ENCODE peak calls at places on chromosomes 6 and 20, in nine cellular contexts. One of them, this sample, is unnamed.

GRCh38 chr6:80969439-80969838 is 783.0 kb downstream of the TENT5A start:
- DNase-seq in suprapubic skin: no peak
- DNase-seq in upper lobe of left lung: no peak
- DNase-seq in testis: no peak
- DNase-seq in uterus: no peak
- DNase-seq in sigmoid colon: no peak
- DNase-seq in HepG2: no peak
- DNase-seq in body of pancreas: no peak
- DNase-seq in stomach: no peak
- DNase-seq in this sample: no peak

GRCh38 chr6:126143650-126144260 is 157.4 kb downstream of the TRMT11 start:
- DNase-seq in sigmoid colon: no peak
- DNase-seq in upper lobe of left lung: no peak
- DNase-seq in suprapubic skin: no peak
- DNase-seq in testis: no peak
- DNase-seq in uterus: no peak
- DNase-seq in body of pancreas: no peak
- DNase-seq in stomach: no peak
- DNase-seq in HepG2: no peak
- DNase-seq in this sample: no peak

GRCh38 chr20:25076201-25076600 is 5.7 kb downstream of the VSX1 start:
- DNase-seq in stomach: no peak
- DNase-seq in body of pancreas: no peak
- DNase-seq in sigmoid colon: no peak
- DNase-seq in uterus: no peak
- DNase-seq in suprapubic skin: no peak
- DNase-seq in HepG2: no peak
- DNase-seq in testis: no peak
- DNase-seq in upper lobe of left lung: no peak
- DNase-seq in this sample: no peak

GRCh38 chr6:50829898-50830439 is 11.3 kb downstream of the TFAP2B start:
- DNase-seq in testis: no peak
- DNase-seq in HepG2: no peak
- DNase-seq in sigmoid colon: no peak
- DNase-seq in body of pancreas: no peak
- DNase-seq in stomach: no peak
- DNase-seq in uterus: no peak
- DNase-seq in suprapubic skin: no peak
- DNase-seq in upper lobe of left lung: no peak
- DNase-seq in this sample: no peak

GRCh38 chr20:46293084-46293483 is 15.2 kb downstream of the CDH22 start:
- DNase-seq in testis: peak; percentile 17
- DNase-seq in body of pancreas: no peak
- DNase-seq in uterus: no peak
- DNase-seq in sigmoid colon: no peak
- DNase-seq in upper lobe of left lung: no peak
- DNase-seq in suprapubic skin: no peak
- DNase-seq in HepG2: peak; percentile 51
- DNase-seq in stomach: no peak
- DNase-seq in this sample: no peak

GRCh38 chr6:99588618-99589289 is 17.9 kb upstream of the PRDM13 start:
- DNase-seq in upper lobe of left lung: peak; percentile 94
- DNase-seq in sigmoid colon: peak; percentile 78
- DNase-seq in body of pancreas: peak; percentile 87
- DNase-seq in suprapubic skin: peak; percentile 76
- DNase-seq in uterus: peak; percentile 46
- DNase-seq in HepG2: peak; percentile 59
- DNase-seq in stomach: peak; percentile 81
- DNase-seq in testis: peak; percentile 77
- DNase-seq in this sample: peak; percentile 95

GRCh38 chr6:15502451-15503345 is 160.1 kb downstream of the DTNBP1 start:
- DNase-seq in body of pancreas: no peak
- DNase-seq in uterus: no peak
- DNase-seq in HepG2: no peak
- DNase-seq in suprapubic skin: peak; percentile 45
- DNase-seq in upper lobe of left lung: no peak
- DNase-seq in sigmoid colon: peak; percentile 57
- DNase-seq in testis: no peak
- DNase-seq in stomach: no peak
- DNase-seq in this sample: no peak

GRCh38 chr6:38524436-38525145 is 115.1 kb downstream of the BTBD9 start:
- DNase-seq in body of pancreas: no peak
- DNase-seq in testis: no peak
- DNase-seq in HepG2: no peak
- DNase-seq in upper lobe of left lung: no peak
- DNase-seq in suprapubic skin: no peak
- DNase-seq in stomach: no peak
- DNase-seq in uterus: no peak
- DNase-seq in sigmoid colon: no peak
- DNase-seq in this sample: no peak

GRCh38 chr6:97322811-97323210 is 39.8 kb upstream of the MMS22L start:
- DNase-seq in testis: no peak
- DNase-seq in HepG2: no peak
- DNase-seq in stomach: no peak
- DNase-seq in body of pancreas: no peak
- DNase-seq in suprapubic skin: no peak
- DNase-seq in uterus: no peak
- DNase-seq in upper lobe of left lung: no peak
- DNase-seq in sigmoid colon: no peak
- DNase-seq in this sample: no peak

GRCh38 chr6:144012534-144012933 is 4.5 kb upstream of the PLAGL1 start:
- DNase-seq in suprapubic skin: no peak
- DNase-seq in sigmoid colon: no peak
- DNase-seq in HepG2: no peak
- DNase-seq in body of pancreas: no peak
- DNase-seq in upper lobe of left lung: no peak
- DNase-seq in stomach: no peak
- DNase-seq in uterus: no peak
- DNase-seq in testis: no peak
- DNase-seq in this sample: no peak

GRCh38 chr20:47360207-47360488 is 3.6 kb upstream of the ZMYND8 start:
- DNase-seq in sigmoid colon: peak; percentile 81
- DNase-seq in HepG2: peak; percentile 69
- DNase-seq in uterus: no peak
- DNase-seq in body of pancreas: peak; percentile 70
- DNase-seq in upper lobe of left lung: no peak
- DNase-seq in suprapubic skin: peak; percentile 79
- DNase-seq in testis: no peak
- DNase-seq in stomach: peak; percentile 54
- DNase-seq in this sample: peak; percentile 87
- H3K4me3 ChIP-seq in sigmoid colon: peak overlapping the region; percentile 9
- H3K4me3 ChIP-seq in HepG2: peak overlapping the region; percentile 81
- H3K4me3 ChIP-seq in uterus: no peak overlapping the region
- H3K4me3 ChIP-seq in body of pancreas: no peak overlapping the region
- H3K4me3 ChIP-seq in upper lobe of left lung: no peak overlapping the region
- H3K4me3 ChIP-seq in suprapubic skin: peak overlapping the region; percentile 6
- H3K4me3 ChIP-seq in testis: no peak overlapping the region
- H3K4me3 ChIP-seq in stomach: no peak overlapping the region
- H3K4me3 ChIP-seq in this sample: no peak overlapping the region

GRCh38 chr6:136792945-136793289 is 640 bp upstream of the MAP3K5 start:
- DNase-seq in suprapubic skin: peak; percentile 95
- DNase-seq in sigmoid colon: peak; percentile 95
- DNase-seq in upper lobe of left lung: peak; percentile 98
- DNase-seq in body of pancreas: peak; percentile 93
- DNase-seq in testis: peak; percentile 95
- DNase-seq in uterus: peak; percentile 93
- DNase-seq in HepG2: peak; percentile 21
- DNase-seq in stomach: peak; percentile 96
- DNase-seq in this sample: peak; percentile 99

GRCh38 chr6:136793348-136793747 is 1.1 kb upstream of the MAP3K5 start:
- DNase-seq in upper lobe of left lung: no peak
- DNase-seq in sigmoid colon: no peak
- DNase-seq in uterus: no peak
- DNase-seq in HepG2: no peak
- DNase-seq in testis: no peak
- DNase-seq in suprapubic skin: no peak
- DNase-seq in stomach: no peak
- DNase-seq in body of pancreas: no peak
- DNase-seq in this sample: no peak

GRCh38 chr6:136790411-136791295 is 1.6 kb downstream of the MAP3K5 start:
- DNase-seq in upper lobe of left lung: no peak
- DNase-seq in body of pancreas: no peak
- DNase-seq in stomach: no peak
- DNase-seq in HepG2: no peak
- DNase-seq in suprapubic skin: no peak
- DNase-seq in testis: no peak
- DNase-seq in sigmoid colon: no peak
- DNase-seq in uterus: no peak
- DNase-seq in this sample: no peak

GRCh38 chr6:136792066-136792944 is at the start of gene MAP3K5:
- DNase-seq in uterus: peak; percentile 84
- DNase-seq in HepG2: peak; percentile 33
- DNase-seq in stomach: peak; percentile 94
- DNase-seq in upper lobe of left lung: peak; percentile 97
- DNase-seq in sigmoid colon: peak; percentile 89
- DNase-seq in suprapubic skin: peak; percentile 83
- DNase-seq in testis: peak; percentile 87
- DNase-seq in body of pancreas: peak; percentile 94
- DNase-seq in this sample: peak; percentile 65

GRCh38 chr6:136791296-136792065 is 796 bp downstream of the MAP3K5 start:
- DNase-seq in stomach: peak; percentile 81
- DNase-seq in uterus: peak; percentile 53
- DNase-seq in upper lobe of left lung: peak; percentile 88
- DNase-seq in suprapubic skin: peak; percentile 78
- DNase-seq in HepG2: no peak
- DNase-seq in testis: peak; percentile 85
- DNase-seq in body of pancreas: peak; percentile 85
- DNase-seq in sigmoid colon: peak; percentile 88
- DNase-seq in this sample: peak; percentile 36
- TF ChIP-seq POLR2A in stomach: peak; percentile 38
- TF ChIP-seq POLR2A in uterus: peak; percentile 14
- TF ChIP-seq POLR2A in upper lobe of left lung: no peak
- TF ChIP-seq POLR2A in suprapubic skin: no peak
- TF ChIP-seq POLR2A in HepG2: no peak
- TF ChIP-seq POLR2A in testis: no peak
- TF ChIP-seq POLR2A in body of pancreas: peak; percentile 93
- TF ChIP-seq POLR2A in sigmoid colon: no peak
- TF ChIP-seq POLR2A in this sample: no peak

DNA sequence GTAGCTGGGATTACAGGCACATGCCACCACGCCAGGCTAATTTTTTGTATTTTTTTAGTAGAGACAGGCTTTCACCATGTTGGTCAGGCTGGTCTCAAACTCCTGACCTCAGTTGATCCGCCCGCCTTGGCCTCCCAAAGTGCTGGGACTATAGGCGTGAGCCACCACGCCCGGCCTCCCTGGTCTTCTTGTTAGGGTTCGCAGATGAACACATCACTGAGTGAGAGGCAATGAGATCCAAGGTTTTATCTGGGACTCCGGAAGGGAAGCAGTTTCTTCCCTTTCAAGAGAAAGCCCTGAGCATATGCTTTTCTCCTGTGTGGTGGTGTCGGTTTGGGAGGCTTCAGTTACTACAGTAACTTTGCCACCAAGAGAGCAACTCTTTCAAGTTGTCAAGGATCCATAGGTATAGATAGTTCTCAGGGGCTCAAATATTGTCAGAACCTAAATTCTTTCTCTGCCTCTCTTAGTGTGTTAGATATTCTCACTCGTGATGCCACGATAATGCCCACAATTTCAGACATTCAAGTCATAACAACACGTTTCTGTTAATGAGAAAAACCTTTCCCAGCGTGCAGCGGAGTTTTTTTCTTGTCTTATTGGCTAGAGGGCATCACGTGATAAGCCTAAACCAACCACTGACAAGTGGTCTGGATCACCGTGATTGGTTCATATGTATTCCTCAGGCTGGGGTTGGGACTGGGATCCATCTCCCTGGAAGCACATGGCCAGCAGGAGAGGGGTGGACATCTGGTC is 36.2 kb upstream of the NCOA3 start:
- DNase-seq in stomach: no peak
- DNase-seq in body of pancreas: no peak
- DNase-seq in upper lobe of left lung: peak; percentile 39
- DNase-seq in suprapubic skin: no peak
- DNase-seq in uterus: no peak
- DNase-seq in sigmoid colon: no peak
- DNase-seq in HepG2: no peak
- DNase-seq in testis: peak; percentile 64
- DNase-seq in this sample: no peak
- H3K4me3 ChIP-seq in stomach: no peak overlapping the region
- H3K4me3 ChIP-seq in body of pancreas: no peak overlapping the region
- H3K4me3 ChIP-seq in upper lobe of left lung: no peak overlapping the region
- H3K4me3 ChIP-seq in suprapubic skin: no peak overlapping the region
- H3K4me3 ChIP-seq in uterus: no peak overlapping the region
- H3K4me3 ChIP-seq in sigmoid colon: no peak overlapping the region
- H3K4me3 ChIP-seq in HepG2: no peak overlapping the region
- H3K4me3 ChIP-seq in testis: no peak overlapping the region
- H3K4me3 ChIP-seq in this sample: no peak overlapping the region

GRCh38 chr6:57174511-57174907 is 2.4 kb downstream of the BAG2 start:
- DNase-seq in HepG2: no peak
- DNase-seq in body of pancreas: no peak
- DNase-seq in uterus: no peak
- DNase-seq in upper lobe of left lung: no peak
- DNase-seq in suprapubic skin: no peak
- DNase-seq in testis: no peak
- DNase-seq in stomach: no peak
- DNase-seq in sigmoid colon: no peak
- DNase-seq in this sample: no peak

GRCh38 chr6:57177545-57178225 is 5.6 kb downstream of the BAG2 start:
- DNase-seq in HepG2: no peak
- DNase-seq in body of pancreas: peak; percentile 11
- DNase-seq in stomach: no peak
- DNase-seq in suprapubic skin: peak; percentile 77
- DNase-seq in sigmoid colon: peak; percentile 93
- DNase-seq in testis: peak; percentile 70
- DNase-seq in upper lobe of left lung: no peak
- DNase-seq in uterus: peak; percentile 73
- DNase-seq in this sample: peak; percentile 90

GRCh38 chr6:57172136-57173055 is at the start of gene BAG2:
- DNase-seq in upper lobe of left lung: peak; percentile 96
- DNase-seq in HepG2: peak; percentile 88
- DNase-seq in sigmoid colon: peak; percentile 97
- DNase-seq in uterus: peak; percentile 93
- DNase-seq in body of pancreas: peak; percentile 89
- DNase-seq in testis: peak; percentile 96
- DNase-seq in stomach: peak; percentile 78
- DNase-seq in suprapubic skin: peak; percentile 93
- DNase-seq in this sample: peak; percentile 97

GRCh38 chr6:57173056-57173885 is 1.1 kb downstream of the BAG2 start:
- DNase-seq in stomach: no peak
- DNase-seq in testis: peak; percentile 52
- DNase-seq in suprapubic skin: no peak
- DNase-seq in uterus: peak; percentile 22
- DNase-seq in body of pancreas: peak; percentile 25
- DNase-seq in sigmoid colon: no peak
- DNase-seq in HepG2: peak; percentile 34
- DNase-seq in upper lobe of left lung: no peak
- DNase-seq in this sample: no peak

DNA sequence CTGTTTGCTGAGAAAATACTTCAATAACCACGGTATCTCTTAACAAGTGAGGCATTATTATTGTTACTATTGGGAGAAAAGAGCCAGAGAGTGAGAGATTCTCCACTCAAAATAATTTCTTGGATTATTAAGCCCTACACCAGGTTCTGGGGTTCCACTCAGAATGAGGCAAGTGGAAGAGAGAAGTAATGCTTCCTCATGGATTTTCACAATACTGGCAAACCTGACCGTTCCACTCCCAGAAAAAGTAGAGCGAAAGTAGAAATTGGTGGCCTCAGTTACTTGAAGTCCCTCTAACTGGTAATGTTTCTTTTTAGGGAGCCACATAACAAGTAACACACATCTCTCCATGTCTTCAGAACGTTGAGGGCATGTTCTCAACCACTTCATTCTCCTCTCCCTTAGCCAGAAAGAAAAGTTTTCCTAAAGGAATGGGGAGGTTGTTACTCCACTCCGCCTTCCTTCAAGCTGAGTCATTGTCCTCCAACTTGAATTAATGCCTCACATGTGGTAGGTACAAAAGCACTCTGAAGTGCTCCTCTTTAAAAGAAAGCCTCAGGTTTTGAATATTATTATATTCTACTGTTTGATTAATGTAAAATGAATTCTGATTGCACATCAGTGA is 1.9 kb downstream of the BAG2 start:
- DNase-seq in sigmoid colon: no peak
- DNase-seq in upper lobe of left lung: no peak
- DNase-seq in HepG2: peak; percentile 60
- DNase-seq in uterus: no peak
- DNase-seq in stomach: no peak
- DNase-seq in suprapubic skin: no peak
- DNase-seq in testis: no peak
- DNase-seq in body of pancreas: no peak
- DNase-seq in this sample: no peak
- TF ChIP-seq POLR2A in sigmoid colon: peak; percentile 37
- TF ChIP-seq POLR2A in upper lobe of left lung: no peak
- TF ChIP-seq POLR2A in HepG2: no peak
- TF ChIP-seq POLR2A in uterus: peak; percentile 74
- TF ChIP-seq POLR2A in stomach: no peak
- TF ChIP-seq POLR2A in suprapubic skin: no peak
- TF ChIP-seq POLR2A in testis: no peak
- TF ChIP-seq POLR2A in body of pancreas: no peak
- TF ChIP-seq POLR2A in this sample: no peak